ENCODE peak calls at places on chromosome 18, in seven cellular contexts. A is hypothalamus, N is COLO829, X is NCI-H1417, P is right lobe of liver, F is astrocyte of the spinal cord, Y is HT1080. H is an unnamed sample.

GRCh38 chr18:49668583-49669290 is 106.9 kb downstream of the LIPG start:
- DNase-seq in A (peak), N (no peak), X (peak), P (no peak), F (peak), Y (no peak), H (no peak)

GRCh38 chr18:48306838-48307237 is 102.3 kb downstream of the ZBTB7C start:
- DNase-seq in A (no peak), N (no peak), X (no peak), P (no peak), F (no peak), Y (no peak), H (no peak)

GRCh38 chr18:9838144-9838877 is 47.5 kb upstream of the TXNDC2 start:
- DNase-seq in A (no peak), N (no peak), X (peak), P (no peak), F (peak), Y (no peak), H (peak)

GRCh38 chr18:11906181-11906580 is 1.9 kb downstream of the MPPE1 start:
- DNase-seq in A (no peak), N (no peak), X (no peak), P (no peak), F (no peak), Y (no peak), H (no peak)

GRCh38 chr18:80136679-80137078 is 27.6 kb downstream of the ADNP2 start:
- DNase-seq in A (no peak), N (no peak), X (no peak), P (no peak), F (no peak), Y (no peak), H (no peak)

GRCh38 chr18:37665346-37665745 is 99.7 kb upstream of the CELF4 start:
- DNase-seq in A (no peak), N (no peak), X (no peak), P (no peak), F (no peak), Y (no peak), H (no peak)

GRCh38 chr18:61854578-61854977 is 38.2 kb downstream of the RNF152 start:
- DNase-seq in A (no peak), N (no peak), X (peak), P (no peak), F (peak), Y (no peak), H (no peak)

GRCh38 chr18:10317864-10318685 is 136.4 kb upstream of the APCDD1 start:
- DNase-seq in A (no peak), N (no peak), X (no peak), P (no peak), F (no peak), Y (no peak), H (peak)

GRCh38 chr18:47882641-47883040 is 47.8 kb downstream of the SMAD2 start:
- DNase-seq in A (no peak), N (no peak), X (no peak), P (no peak), F (peak), Y (no peak), H (no peak)

GRCh38 chr18:415627-416612 is 84.6 kb downstream of the COLEC12 start:
- DNase-seq in A (no peak), N (peak), X (no peak), P (no peak), F (peak), Y (peak), H (no peak)

GRCh38 chr18:12455511-12455910 is 47.8 kb downstream of the PRELID3A start:
- DNase-seq in A (peak), N (peak), X (no peak), P (no peak), F (peak), Y (no peak), H (no peak)

GRCh38 chr18:22703883-22704626 is 229.1 kb upstream of the RBBP8 start:
- DNase-seq in A (no peak), N (peak), X (peak), P (no peak), F (peak), Y (peak), H (peak)

GRCh38 chr18:54983041-54983686 is 23.9 kb upstream of the CCDC68 start:
- DNase-seq in A (no peak), N (peak), X (peak), P (no peak), F (peak), Y (peak), H (no peak)

GRCh38 chr18:5317186-5317585 is 21.7 kb upstream of the ZBTB14 start:
- DNase-seq in A (no peak), N (no peak), X (no peak), P (no peak), F (no peak), Y (no peak), H (no peak)

GRCh38 chr18:46291149-46291548 is 187.0 kb downstream of the HAUS1 start:
- DNase-seq in A (no peak), N (no peak), X (no peak), P (no peak), F (no peak), Y (no peak), H (no peak)

GRCh38 chr18:46416706-46417638 is 240.0 kb downstream of the LOXHD1 start:
- DNase-seq in A (no peak), N (no peak), X (no peak), P (no peak), F (no peak), Y (no peak), H (no peak)

GRCh38 chr18:48622911-48623431 is 84.1 kb downstream of the CTIF start:
- DNase-seq in A (no peak), N (no peak), X (no peak), P (no peak), F (peak), Y (peak), H (no peak)

GRCh38 chr18:57432765-57433400 is 2.3 kb upstream of the ONECUT2 start:
- DNase-seq in A (no peak), N (no peak), X (no peak), P (no peak), F (no peak), Y (no peak), H (no peak)

GRCh38 chr18:79631096-79631507 is 48.5 kb upstream of the CTDP1 start:
- DNase-seq in A (no peak), N (no peak), X (no peak), P (no peak), F (no peak), Y (no peak), H (no peak)

GRCh38 chr18:80244167-80244566 is 3.1 kb downstream of the PARD6G start:
- DNase-seq in A (no peak), N (no peak), X (no peak), P (no peak), F (no peak), Y (no peak), H (no peak)

GRCh38 chr18:55351980-55352714 is 235.8 kb downstream of the TCF4 start:
- DNase-seq in A (no peak), N (peak), X (no peak), P (no peak), F (no peak), Y (no peak), H (peak)

H was measured in NT2/D1.